ENCODE peak calls at places on chromosomes 12 and 14, in four cellular contexts. E is neuronal stem cell, M is IMR-90, Z is mesenchymal stem cell. R is an unnamed sample. For H3K4me1, the result is how much of the 10 kb centered on the place peaks cover.

GRCh38 chr12:120402217-120402616 is 33.3 kb upstream of the MSI1 start:
- DNase-seq in E (no peak), M (no peak), Z (no peak), R (no peak)

GRCh38 chr12:91657016-91657415 is 474.4 kb upstream of the DCN start:
- DNase-seq in E (no peak), M (no peak), Z (no peak), R (no peak)

GRCh38 chr14:77593501-77593911 is 22.9 kb downstream of the SPTLC2 start:
- DNase-seq in E (no peak), M (peak), Z (peak), R (peak)

GRCh38 chr12:108696111-108696995 is 35.0 kb downstream of the CORO1C start:
- DNase-seq in E (no peak), M (peak), Z (peak), R (peak)

GRCh38 chr12:6638305-6638704 is 2.5 kb upstream of the LPAR5 start:
- DNase-seq in E (no peak), M (no peak), Z (no peak), R (no peak)

GRCh38 chr14:105070760-105071137 is 5.5 kb upstream of the GPR132 start:
- DNase-seq in E (no peak), M (no peak), Z (no peak), R (no peak)

GRCh38 chr12:95336387-95337067 is 118.9 kb downstream of the VEZT start:
- DNase-seq in E (peak), M (peak), Z (peak), R (no peak)

GRCh38 chr12:29320295-29321090 is 60.5 kb downstream of the ERGIC2 start:
- DNase-seq in E (no peak), M (peak), Z (peak), R (no peak)

GRCh38 chr12:6631549-6631961 is 4.2 kb downstream of the LPAR5 start:
- DNase-seq in E (no peak), M (no peak), Z (no peak), R (no peak)

GRCh38 chr12:64147860-64148259 is 74.2 kb downstream of the KICS2 start:
- DNase-seq in E (no peak), M (no peak), Z (no peak), R (no peak)
- H2AFZ ChIP-seq in E (no peak), M (no peak), Z (no peak), R (no peak)

DNA sequence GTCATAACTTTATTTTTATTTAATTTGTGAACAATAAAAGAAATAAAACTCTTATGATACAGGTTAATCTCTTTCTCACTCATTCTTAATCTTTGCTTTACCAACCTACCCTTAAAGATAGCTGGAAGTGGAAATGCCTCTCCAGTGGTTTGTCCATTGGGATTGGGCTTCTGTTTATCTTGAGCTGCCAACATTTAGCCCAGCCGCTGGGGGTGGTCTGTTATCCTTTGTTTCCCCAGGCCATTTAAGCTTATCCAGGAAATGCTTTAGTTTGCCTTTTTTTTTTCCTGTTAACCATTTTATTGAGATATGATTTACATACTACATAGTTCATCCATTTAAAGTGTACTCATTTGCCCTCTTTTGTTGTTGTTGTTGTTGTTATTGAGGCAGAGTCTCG is 8.2 kb downstream of the TDG start:
- DNase-seq in E (no peak), M (no peak), Z (no peak), R (no peak)
- H3K4me1 ChIP-seq in E (under half), M (under half), Z (under half), R (under half)

GRCh38 chr12:131829351-131829794 is 1.2 kb downstream of the MMP17 start:
- DNase-seq in E (no peak), M (no peak), Z (peak), R (no peak)
- H3K14ac ChIP-seq in E (peak), M (no peak), Z (peak), R (no peak)

GRCh38 chr12:44184499-44185206 is 348.8 kb downstream of the TMEM117 start:
- DNase-seq in E (no peak), M (no peak), Z (no peak), R (no peak)
- H2AFZ ChIP-seq in E (no peak), M (no peak), Z (no peak), R (no peak)

GRCh38 chr12:105257321-105257728 is 21.4 kb upstream of the APPL2 start:
- DNase-seq in E (no peak), M (peak), Z (peak), R (peak)

GRCh38 chr12:105256011-105256410 is 20.0 kb upstream of the APPL2 start:
- DNase-seq in E (no peak), M (peak), Z (no peak), R (no peak)

GRCh38 chr12:105256921-105257320 is 20.9 kb upstream of the APPL2 start:
- DNase-seq in E (no peak), M (peak), Z (peak), R (no peak)

GRCh38 chr12:105252901-105253300 is 16.9 kb upstream of the APPL2 start:
- DNase-seq in E (no peak), M (no peak), Z (no peak), R (no peak)

DNA sequence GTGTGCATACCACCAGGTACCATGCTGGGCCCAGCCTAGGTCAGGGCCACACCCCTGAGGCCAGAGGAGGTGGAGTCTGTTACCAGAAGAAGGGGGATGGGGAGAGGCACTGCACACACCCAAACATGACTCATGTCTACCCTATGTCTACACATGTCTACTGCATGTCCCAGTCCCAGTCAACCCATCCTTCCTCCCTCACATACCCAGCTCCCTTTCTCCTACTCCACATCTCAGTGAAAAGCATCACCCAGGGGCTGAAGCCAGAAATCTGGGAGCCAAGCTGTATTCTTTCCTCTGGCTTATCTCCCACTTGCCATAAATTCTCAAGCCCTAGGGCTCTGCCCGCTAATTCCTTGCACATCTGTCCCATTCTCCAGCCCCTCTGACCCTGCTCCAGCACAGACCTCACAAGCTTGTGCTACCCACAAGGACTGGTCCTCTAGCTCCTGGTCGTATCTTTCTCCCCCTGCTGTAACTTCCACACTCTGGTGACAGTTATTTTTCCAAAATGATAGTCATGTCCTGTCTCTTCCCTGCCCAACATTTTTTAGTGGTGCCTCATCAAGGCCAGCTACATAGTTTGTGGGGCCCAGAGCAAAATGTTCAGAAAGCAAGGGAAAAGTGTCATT is 18.0 kb upstream of the APPL2 start:
- DNase-seq in E (no peak), M (peak), Z (peak), R (peak)
- H3K4me1 ChIP-seq in E (under half), M (under half), Z (under half), R (under half)

R was measured in trophoblast cell.